ENCODE peak calls at places on chromosomes 1 and 21, in seven cellular contexts. G, R, H, U, D, V and X are unnamed samples.

GRCh38 chr1:153688283-153688682 is 9.8 kb downstream of the NPR1 start:
- DNase-seq in G (no peak), H (no peak), V (no peak), R (no peak), U (no peak), D (no peak), X (no peak)

GRCh38 chr1:8412183-8412831 is 94.4 kb downstream of the SLC45A1 start:
- DNase-seq in G (no peak), V (no peak), H (no peak), R (peak), U (no peak), D (no peak), X (peak)

GRCh38 chr1:237012789-237013383 is 8.6 kb upstream of the MT1HL1 start:
- DNase-seq in V (no peak), D (no peak), G (no peak), H (no peak), R (no peak), U (no peak), X (no peak)

GRCh38 chr1:227729881-227730629 is 5.0 kb downstream of the JMJD4 start:
- DNase-seq in H (peak), G (peak), V (peak), R (peak), U (peak), D (peak), X (peak)

GRCh38 chr1:21261551-21262281 is 28.5 kb downstream of the ECE1 start:
- DNase-seq in V (no peak), R (peak), G (peak), D (no peak), U (peak), H (no peak), X (peak)

GRCh38 chr1:61397915-61398314 is 315.6 kb downstream of the NFIA start:
- DNase-seq in U (no peak), R (peak), V (no peak), D (no peak), H (no peak), G (no peak), X (peak)

GRCh38 chr1:203888807-203889251 is 27.4 kb downstream of the SNRPE start:
- DNase-seq in D (no peak), R (peak), H (no peak), G (no peak), U (no peak), V (peak), X (peak)

GRCh38 chr1:241976264-241976663 is 18.7 kb downstream of the BECN2 start:
- DNase-seq in G (no peak), U (no peak), H (no peak), V (no peak), R (no peak), D (no peak), X (no peak)

GRCh38 chr1:19325368-19325957 is 13.3 kb downstream of the SLC66A1 start:
- DNase-seq in H (no peak), V (no peak), D (no peak), R (no peak), G (no peak), U (peak), X (no peak)

GRCh38 chr1:19323987-19324664 is 12.0 kb downstream of the SLC66A1 start:
- DNase-seq in V (no peak), U (no peak), R (no peak), G (no peak), H (no peak), D (no peak), X (no peak)

GRCh38 chr1:19321071-19321470 is 8.9 kb downstream of the SLC66A1 start:
- DNase-seq in G (no peak), U (no peak), H (no peak), R (no peak), D (no peak), V (no peak), X (no peak)

GRCh38 chr1:19324665-19324990 is 12.5 kb downstream of the SLC66A1 start:
- DNase-seq in V (no peak), D (no peak), G (no peak), R (no peak), U (no peak), H (no peak), X (no peak)

GRCh38 chr1:19322481-19322880 is 10.4 kb downstream of the SLC66A1 start:
- DNase-seq in R (no peak), D (no peak), H (no peak), U (no peak), G (no peak), V (no peak), X (no peak)
- H2BK5ac ChIP-seq in R (no peak), D (no peak), H (no peak), U (no peak), G (no peak), V (no peak), X (no peak)

GRCh38 chr1:179881642-179882252 is 338 bp upstream of the TOR1AIP1 start:
- DNase-seq in U (no peak), R (peak), H (no peak), V (peak), G (peak), D (peak), X (peak)
- H2BK5ac ChIP-seq in U (peak), R (peak), H (peak), V (peak), G (peak), D (peak), X (peak)

GRCh38 chr1:63034256-63034655 is 250.3 kb downstream of the ATG4C start:
- DNase-seq in R (no peak), V (no peak), D (no peak), U (no peak), G (no peak), H (no peak), X (no peak)
- H2BK5ac ChIP-seq in R (no peak), V (no peak), D (no peak), U (no peak), G (no peak), H (no peak), X (no peak)

DNA sequence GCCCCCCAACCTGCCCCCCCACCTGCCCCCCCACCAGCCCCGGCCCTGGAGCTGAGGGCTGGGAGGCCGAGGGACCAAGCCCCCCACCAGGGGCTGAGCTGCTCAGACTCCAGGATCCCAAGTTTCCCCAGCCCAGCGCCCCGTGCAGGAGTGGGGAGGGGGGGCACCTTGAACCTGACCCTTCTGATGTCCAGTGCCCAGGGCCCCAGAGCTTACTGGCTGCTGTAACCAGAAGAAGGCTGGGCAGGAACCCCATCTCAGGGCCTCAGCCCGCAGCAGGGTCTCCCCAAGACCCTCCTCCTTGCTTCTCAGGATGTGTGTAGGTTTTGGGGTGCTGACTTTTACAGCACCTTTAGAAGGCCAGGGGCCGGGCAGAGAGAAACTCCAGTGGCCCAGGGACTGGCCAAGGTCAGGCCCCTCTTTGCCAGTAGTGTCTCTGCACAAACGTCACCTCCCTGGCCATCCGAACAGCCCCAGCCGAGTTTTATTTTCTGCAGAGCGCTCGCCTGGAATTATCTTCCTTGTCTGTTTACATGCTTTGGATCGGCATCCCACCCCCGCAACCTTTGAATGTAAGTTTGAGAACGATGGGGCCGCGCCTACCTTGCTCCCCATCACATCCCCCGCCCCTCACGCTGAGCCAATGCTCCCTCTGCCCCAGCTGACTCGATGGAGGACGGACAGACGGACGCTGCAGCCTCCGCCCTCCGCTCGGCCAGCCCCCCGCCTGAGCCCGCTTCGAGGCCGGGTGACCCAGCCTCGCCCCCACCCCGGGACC is 70.1 kb upstream of the CASZ1 start:
- DNase-seq in U (peak), V (no peak), G (peak), R (peak), H (no peak), D (no peak), X (peak)
- H2BK5ac ChIP-seq in U (no peak), V (no peak), G (no peak), R (no peak), H (no peak), D (no peak), X (no peak)

GRCh38 chr21:35801388-35801787 is 258.9 kb downstream of the SETD4 start:
- DNase-seq in G (no peak), U (no peak), V (no peak), D (no peak), R (no peak), H (no peak), X (no peak)
- H2BK5ac ChIP-seq in G (no peak), U (no peak), V (no peak), D (no peak), R (no peak), H (no peak), X (no peak)

DNA sequence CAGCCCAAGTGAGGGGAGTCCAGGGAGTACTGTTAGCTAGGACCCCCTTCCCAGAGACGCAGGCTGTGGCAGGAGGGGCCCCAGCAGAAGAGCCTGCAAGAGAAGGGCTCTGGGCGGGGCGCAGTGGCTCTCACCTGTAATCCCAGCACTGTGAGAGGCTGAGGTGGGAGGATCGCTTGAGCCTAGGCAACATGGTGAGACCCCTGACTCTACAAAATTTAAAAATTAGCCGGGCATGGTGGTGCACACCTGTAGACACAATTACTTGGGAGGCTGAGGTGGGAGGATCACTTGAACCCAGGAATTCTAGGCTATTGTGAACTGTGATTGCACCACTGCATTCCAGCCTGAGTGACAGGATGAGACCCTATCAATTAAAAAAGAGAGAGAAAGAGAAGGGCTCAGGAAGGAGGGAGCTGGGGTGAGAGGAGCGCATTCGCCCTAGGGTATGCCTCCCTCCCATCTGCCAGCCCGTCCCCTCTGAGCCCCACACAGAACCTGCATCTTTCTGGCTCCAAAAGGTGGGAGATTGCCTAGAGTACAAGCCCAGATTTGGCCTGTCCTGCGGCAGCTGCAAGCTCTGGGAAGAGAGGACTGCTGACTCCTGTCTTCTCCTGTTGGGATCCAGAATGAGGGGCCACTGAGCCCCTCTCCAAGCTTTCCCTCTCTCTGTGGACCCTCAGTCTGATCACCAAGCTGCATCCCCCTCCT is 3.6 kb downstream of the KCNQ4 start:
- DNase-seq in V (no peak), G (no peak), R (no peak), D (no peak), U (no peak), H (no peak), X (no peak)
- H2BK5ac ChIP-seq in V (no peak), G (no peak), R (no peak), D (no peak), U (no peak), H (no peak), X (no peak)

DNA sequence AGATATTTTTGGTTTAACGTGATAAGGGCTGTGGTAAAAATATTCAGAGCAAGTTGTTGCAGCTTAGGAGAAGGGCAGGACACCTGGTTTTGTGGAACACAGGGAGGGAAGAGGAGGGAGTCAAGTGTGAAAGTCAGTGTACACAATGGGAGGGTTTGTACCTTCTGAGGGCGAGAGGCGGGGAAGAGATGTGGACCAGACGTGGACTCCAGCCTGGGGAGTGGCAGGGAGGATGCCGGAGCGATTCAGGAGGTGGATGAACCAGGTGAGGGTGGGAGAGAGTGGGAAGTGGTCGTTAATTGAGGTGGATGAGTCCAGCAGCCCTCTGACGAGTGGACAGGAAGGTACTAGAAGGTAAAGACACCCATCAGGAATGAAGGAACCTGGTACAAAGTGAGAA is 52.2 kb upstream of the IRF2BP2 start:
- DNase-seq in V (no peak), D (no peak), H (no peak), U (no peak), R (no peak), G (no peak), X (no peak)
- H2BK5ac ChIP-seq in V (no peak), D (peak), H (no peak), U (no peak), R (no peak), G (no peak), X (no peak)